ENCODE peak calls at places on chromosomes 11 and 22, in six cellular contexts. Y is tibial nerve, E is heart left ventricle, U is ovary, J is H1, Z is body of pancreas. D is an unnamed sample.

GRCh38 chr22:20793386-20794131 is 19.6 kb downstream of the SERPIND1 start:
- DNase-seq in E (no peak), J (no peak), U (no peak), Y (no peak), Z (peak), D (no peak)

GRCh38 chr11:126109941-126110731 is 47.5 kb upstream of the CDON start:
- DNase-seq in J (no peak), Y (no peak), U (no peak), E (no peak), Z (no peak), D (no peak)

GRCh38 chr22:38849816-38850215 is 6.0 kb upstream of the NPTXR start:
- DNase-seq in U (no peak), J (no peak), Z (no peak), Y (no peak), E (no peak), D (no peak)

GRCh38 chr11:23398052-23398451 is 537.8 kb upstream of the CCDC179 start:
- DNase-seq in Z (no peak), Y (no peak), J (no peak), U (no peak), E (no peak), D (no peak)

GRCh38 chr22:16594026-16594425 is 1.4 kb upstream of the CCT8L2 start:
- DNase-seq in Z (no peak), Y (no peak), J (no peak), E (no peak), U (no peak), D (no peak)

GRCh38 chr11:14645247-14645912 is 1.8 kb downstream of the PDE3B start:
- DNase-seq in Z (no peak), Y (no peak), U (no peak), J (no peak), E (no peak), D (no peak)

GRCh38 chr22:31039393-31039792 is 41.7 kb upstream of the SMTN start:
- DNase-seq in J (no peak), E (peak), U (peak), Z (no peak), Y (peak), D (no peak)

GRCh38 chr11:110972640-110973039 is 260.4 kb upstream of the ARHGAP20 start:
- DNase-seq in Y (no peak), U (no peak), Z (no peak), J (no peak), E (no peak), D (no peak)

DNA sequence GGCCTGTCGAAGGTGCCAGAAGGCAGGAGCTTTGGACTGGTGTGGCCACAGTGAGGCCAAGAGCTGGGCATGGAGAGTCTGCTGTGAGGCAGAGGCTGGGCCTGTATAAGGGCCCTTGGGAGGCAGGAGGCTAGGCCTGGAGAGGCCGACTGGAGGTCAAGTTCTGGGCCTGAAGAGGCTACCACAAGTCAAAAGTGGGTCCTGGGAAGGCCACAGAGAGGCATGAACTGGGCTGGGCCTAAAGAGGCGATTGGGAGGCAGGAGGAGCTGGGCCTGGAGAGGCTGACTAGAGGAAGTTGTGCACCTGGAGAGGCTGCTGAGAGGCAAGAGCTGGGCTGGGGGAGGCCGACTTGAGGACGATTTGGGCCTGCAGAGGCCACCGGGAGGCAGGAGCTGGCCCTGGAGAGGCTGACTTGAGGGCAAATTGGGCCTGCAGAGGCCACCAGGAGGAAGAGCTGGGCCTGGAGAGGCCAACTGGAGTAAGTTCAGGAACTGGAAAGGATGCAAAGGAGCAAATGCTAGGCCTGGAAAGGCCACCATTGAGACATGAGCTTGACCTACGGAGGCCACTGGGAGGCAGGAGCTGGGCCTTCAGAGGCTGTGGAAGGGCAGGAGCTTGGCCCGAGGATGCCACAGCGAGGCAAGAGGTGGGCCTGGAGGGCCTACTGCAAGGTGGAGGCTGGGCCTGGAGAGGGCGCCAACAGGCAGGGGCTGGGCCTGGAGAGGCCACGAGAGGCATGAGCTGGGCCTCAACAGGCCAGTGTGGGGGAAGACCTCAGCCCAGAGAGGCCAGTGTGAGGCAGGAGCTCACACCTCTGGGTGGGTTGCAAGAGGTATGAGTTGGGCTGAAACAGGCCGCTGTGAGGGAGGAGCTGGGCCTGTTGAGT is 39.8 kb downstream of the OR4C45 start:
- DNase-seq in U (no peak), Z (no peak), Y (no peak), E (no peak), J (no peak), D (no peak)
- TF ChIP-seq POLR2A in U (no peak), Z (no peak), Y (no peak), E (no peak), J (no peak), D (no peak)

DNA sequence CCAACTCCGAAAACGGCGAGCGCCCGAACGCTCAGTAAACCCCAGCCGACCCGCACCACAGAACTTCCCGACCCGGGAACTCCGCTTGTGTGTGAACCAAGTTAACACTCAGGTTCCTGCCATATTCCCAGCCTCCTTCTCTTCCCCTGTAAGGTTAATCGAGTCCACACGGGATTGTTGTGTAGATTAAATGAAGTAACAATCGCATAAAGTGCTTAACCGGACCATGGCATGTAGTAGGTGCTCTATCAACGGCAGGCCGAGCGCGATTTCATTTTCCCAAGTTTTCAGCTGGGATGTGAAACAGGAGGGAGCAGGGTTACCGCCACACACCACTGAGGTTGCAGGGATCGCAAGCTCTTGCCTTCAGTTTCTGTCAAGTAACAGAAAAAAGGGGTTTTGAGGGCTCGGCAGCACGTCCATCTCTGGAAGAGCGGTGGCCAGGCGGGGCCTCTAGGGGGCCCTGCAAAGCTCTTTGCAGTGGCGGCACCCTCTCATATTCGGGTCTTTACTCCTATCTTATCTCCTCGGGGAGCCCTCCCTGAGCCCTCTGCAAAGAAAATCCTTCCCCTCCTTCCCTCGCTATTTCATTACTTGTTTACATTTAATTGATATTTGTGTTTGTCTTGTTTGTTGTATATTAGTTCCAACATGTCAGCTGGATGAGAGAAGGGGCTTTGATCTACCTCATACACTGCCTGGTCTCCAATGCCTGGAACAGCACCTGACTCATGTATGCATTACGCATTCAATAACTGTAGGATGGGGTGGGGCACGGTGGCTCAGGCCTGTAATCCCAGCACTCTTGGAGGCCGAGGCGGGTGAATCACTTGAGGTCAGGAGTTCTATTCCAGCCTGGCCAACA is 792 bp upstream of the PLEKHA7 start:
- DNase-seq in Z (peak), U (no peak), Y (no peak), J (peak), E (no peak), D (no peak)
- TF ChIP-seq CTCF in Z (peak), U (no peak), Y (peak), J (peak), E (peak), D (no peak)

DNA sequence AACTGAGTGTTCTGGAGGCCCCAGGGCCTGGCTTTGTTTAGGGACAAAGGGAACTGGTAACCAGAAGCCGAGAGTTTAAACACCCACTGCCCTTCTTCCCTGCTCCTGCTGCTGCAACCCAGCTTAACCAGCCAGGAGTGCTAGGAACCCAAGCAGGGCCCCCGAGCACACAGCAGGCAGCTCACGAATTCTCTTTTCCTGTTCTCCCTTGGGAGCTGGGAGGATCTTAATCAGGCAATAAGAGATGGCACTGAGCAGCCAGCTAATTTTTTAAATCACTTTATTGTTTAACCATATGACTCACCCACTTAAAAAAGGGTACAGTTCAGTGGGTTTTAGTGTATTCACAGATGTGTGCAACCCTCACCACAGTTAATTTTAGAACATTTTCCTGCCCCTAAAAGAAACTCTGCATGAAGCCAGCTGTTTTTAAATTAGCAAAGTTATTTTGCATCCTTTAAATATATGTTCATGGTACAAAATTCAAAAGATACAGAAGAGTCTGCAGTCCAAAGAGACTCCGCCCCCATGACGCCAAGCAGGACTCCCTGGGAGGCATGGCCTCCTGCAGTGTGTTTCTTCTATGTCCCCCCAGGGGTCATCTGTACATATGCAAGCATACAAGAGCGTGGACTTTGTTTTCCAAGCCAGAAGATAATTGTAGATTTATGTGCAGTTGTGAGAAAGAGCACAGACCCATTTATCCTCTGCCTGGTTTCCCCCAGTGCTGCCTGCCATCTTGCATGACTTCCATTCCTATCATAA is 18.9 kb upstream of the PPP6R3 start:
- DNase-seq in U (no peak), Z (no peak), J (no peak), Y (no peak), E (no peak), D (no peak)
- H3K27ac ChIP-seq in U (peak), Z (no peak), J (no peak), Y (no peak), E (no peak), D (no peak)

GRCh38 chr11:64765841-64766682 is 6.3 kb upstream of the PYGM start:
- DNase-seq in U (no peak), J (no peak), E (no peak), Z (peak), Y (no peak), D (no peak)

GRCh38 chr11:64763804-64764611 is 4.2 kb upstream of the PYGM start:
- DNase-seq in Y (no peak), E (no peak), U (no peak), Z (peak), J (no peak), D (no peak)

GRCh38 chr11:64764753-64765152 is 5.0 kb upstream of the PYGM start:
- DNase-seq in Z (peak), J (no peak), U (no peak), Y (no peak), E (no peak), D (no peak)

GRCh38 chr11:64766881-64767280 is 7.1 kb upstream of the PYGM start:
- DNase-seq in Y (no peak), U (no peak), J (no peak), Z (no peak), E (no peak), D (no peak)

DNA sequence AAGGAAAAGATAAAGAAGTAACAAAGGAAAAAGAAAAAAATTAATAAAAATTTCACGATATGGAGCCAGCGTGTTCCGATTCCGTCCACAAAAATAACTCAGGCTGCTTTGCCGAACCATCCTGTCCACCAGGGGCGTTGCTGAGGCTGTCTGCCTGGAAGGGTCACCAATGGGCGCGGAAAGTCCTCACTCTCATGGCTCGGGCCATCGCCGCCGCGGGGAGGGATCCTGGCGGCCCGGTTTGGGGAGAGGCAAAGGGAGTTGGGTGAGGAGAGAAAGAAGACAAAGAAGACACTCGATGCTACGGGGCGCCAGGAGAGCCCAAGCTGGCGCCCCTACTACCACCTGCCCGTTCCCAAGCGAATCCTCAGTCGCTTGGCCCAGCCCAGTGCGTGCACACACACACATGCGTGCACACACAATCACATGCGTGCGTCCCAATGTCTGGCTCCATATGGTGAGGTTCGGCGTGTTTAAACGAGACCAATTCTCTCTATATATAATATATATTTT is 5.6 kb upstream of the PYGM start:
- DNase-seq in Y (no peak), Z (peak), J (no peak), E (no peak), U (no peak), D (no peak)
- TF ChIP-seq POLR2A in Y (no peak), Z (no peak), J (no peak), E (no peak), U (no peak), D (no peak)

DNA sequence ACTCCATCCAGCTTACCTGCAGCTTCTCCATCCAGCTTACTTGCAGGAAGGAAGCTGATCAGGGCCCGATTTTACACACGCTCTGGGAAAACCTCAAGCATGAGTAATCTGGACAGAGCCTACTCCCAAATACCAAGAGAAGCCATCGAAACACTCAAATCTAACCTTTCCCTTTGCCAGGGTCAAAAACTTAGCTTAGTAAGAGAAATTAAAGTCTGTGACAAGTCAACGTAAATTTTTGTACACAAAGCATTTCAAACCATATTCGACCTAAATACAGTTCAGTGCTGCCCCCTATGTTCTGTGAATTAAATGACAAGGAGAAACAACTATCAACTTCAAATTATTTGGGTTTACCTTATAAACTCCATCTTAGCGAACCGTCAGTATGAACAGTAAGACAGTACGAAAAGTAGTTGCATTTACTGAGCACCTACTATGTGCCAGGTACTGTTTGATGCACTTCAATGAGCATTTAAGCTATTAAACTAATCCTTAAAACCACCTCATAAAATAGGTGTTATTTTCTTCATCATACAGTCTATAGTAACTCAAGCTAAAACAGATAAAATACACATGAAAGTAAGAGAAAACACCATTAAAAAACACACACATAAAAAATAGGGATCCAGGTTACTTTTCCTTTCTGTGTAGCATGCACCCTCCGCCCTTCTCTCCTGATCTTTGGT is 36.9 kb downstream of the ARFGAP3 start:
- DNase-seq in E (no peak), J (no peak), U (no peak), Y (no peak), Z (no peak), D (no peak)
- TF ChIP-seq CTCF in E (peak), J (no peak), U (no peak), Y (no peak), Z (no peak), D (no peak)

DNA sequence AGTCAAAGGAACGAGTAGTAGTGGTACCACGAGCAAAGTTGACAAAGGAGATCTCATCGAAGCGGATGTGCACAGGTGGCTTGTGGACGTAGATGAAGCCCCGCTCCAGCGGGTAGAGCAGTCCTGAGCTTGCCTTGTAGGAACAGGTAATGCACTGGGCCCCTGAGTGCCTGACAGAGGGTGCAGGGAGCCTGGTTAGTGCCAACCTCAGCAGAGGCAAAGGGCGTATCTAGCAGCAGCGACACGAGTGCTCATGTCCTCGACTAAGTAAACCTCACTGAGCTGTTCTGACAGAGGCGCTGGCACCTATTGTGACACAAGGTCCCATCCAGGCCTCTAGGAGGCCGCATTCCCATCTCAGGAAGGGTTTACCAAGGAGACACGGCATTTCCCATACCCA is 4.0 kb downstream of the SSRP1 start:
- DNase-seq in U (no peak), E (no peak), Z (no peak), J (no peak), Y (no peak), D (no peak)
- H3K27ac ChIP-seq in U (no peak), E (no peak), Z (no peak), J (no peak), Y (no peak), D (no peak)

DNA sequence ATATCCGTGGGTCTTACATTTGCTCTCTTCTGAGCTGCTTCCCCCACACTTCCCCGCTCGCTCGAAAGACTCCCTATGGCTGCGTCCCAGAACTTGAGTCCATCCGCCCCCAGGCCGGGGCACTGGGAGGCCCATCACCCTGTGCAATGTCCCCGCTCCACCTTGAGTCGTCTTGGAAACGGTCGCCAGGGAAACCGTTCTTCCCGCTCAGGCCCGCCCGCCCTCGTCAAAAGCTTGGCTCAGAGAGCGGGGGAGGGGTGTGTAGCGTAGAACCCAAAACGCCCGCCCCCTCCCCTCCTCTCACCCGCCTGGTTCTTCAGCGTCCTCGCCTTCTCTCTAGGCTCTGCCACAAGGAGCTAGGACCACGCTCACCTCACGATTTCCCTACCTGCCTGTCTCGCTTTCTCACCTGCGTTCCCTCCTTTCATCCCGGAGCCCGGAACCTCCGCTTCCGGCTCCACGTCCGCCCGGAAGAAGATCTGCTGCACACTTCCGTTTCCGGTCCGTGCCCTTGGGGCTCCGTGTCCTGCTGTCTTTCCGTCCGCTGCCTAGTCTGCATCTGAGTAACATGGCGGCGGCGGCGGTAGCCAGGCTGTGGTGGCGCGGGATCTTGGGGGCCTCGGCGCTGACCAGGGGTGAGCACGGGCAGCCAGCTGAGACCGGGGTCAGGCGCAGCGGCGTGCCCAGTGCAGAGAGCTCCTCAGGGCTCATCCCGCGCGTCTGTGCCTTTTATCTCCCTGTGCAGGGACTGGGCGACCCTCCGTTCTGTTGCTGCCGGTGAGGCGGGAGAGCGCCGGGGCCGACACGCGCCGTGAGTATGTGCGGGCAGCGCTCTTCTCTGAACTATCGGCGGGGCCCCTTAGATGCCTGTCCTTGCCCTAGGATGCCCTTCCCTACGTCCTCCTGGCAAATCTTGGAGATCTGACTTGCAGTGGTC is at the start of the genes KBTBD4 and NDUFS3:
- DNase-seq in J (peak), U (peak), Z (peak), Y (peak), E (peak), D (peak)
- TF ChIP-seq POLR2A in J (peak), U (peak), Z (peak), Y (peak), E (no peak), D (no peak)